ENCODE peak calls at places on chromosomes 7 and 10, in four cellular contexts. U, E, H and P are unnamed samples.

GRCh38 chr10:75437693-75438092 is 6.3 kb downstream of the LRMDA start:
- DNase-seq in E (no peak), H (no peak), U (no peak), P (no peak)

GRCh38 chr10:117170244-117170643 is 27.0 kb upstream of the KCNK18 start:
- DNase-seq in H (no peak), U (peak; percentile 36), E (no peak), P (no peak)

GRCh38 chr10:101453791-101454718 is 100.1 kb downstream of the BTRC start:
- DNase-seq in U (peak; percentile 14), H (no peak), E (no peak), P (no peak)

GRCh38 chr7:24949884-24950283 is 30.1 kb downstream of the OSBPL3 start:
- DNase-seq in U (no peak), E (no peak), H (no peak), P (no peak)

GRCh38 chr10:3510741-3511140 is 274.3 kb downstream of the KLF6 start:
- DNase-seq in U (no peak), H (no peak), E (no peak), P (no peak)

GRCh38 chr10:88039496-88040200 is 176.2 kb downstream of the PTEN start:
- DNase-seq in U (peak; percentile 54), E (no peak), H (no peak), P (peak; percentile 71)

GRCh38 chr10:103454026-103454425 is 1.9 kb upstream of the CALHM2 start:
- DNase-seq in H (no peak), E (no peak), U (no peak), P (no peak)

GRCh38 chr7:157926107-157926506 is 589.3 kb downstream of the DNAJB6 start:
- DNase-seq in U (no peak), H (no peak), E (no peak), P (no peak)

GRCh38 chr10:5628798-5629788 is 37.3 kb downstream of the ASB13 start:
- DNase-seq in E (no peak), U (peak; percentile 46), H (no peak), P (peak; percentile 39)

GRCh38 chr10:96257944-96258343 is 13.4 kb downstream of the BLNK start:
- DNase-seq in H (no peak), U (no peak), E (peak; percentile 67), P (no peak)

GRCh38 chr7:20316706-20317105 is 14.0 kb upstream of the ITGB8 start:
- DNase-seq in H (no peak), U (no peak), E (no peak), P (no peak)

GRCh38 chr10:27911645-27912044 is 87.2 kb downstream of the ODAD2 start:
- DNase-seq in H (no peak), U (no peak), E (no peak), P (no peak)

GRCh38 chr10:72310636-72311035 is 36.9 kb downstream of the DDIT4 start:
- DNase-seq in E (no peak), U (no peak), H (no peak), P (no peak)

GRCh38 chr7:40419832-40420231 is 285.0 kb downstream of the SUGCT start:
- DNase-seq in E (peak; percentile 55), U (no peak), H (no peak), P (peak; percentile 6)

GRCh38 chr7:143882020-143882610 is 19.9 kb downstream of the TCAF1 start:
- DNase-seq in H (peak; percentile 78), U (peak; percentile 64), E (no peak), P (peak; percentile 85)

GRCh38 chr7:44068054-44068453 is 2.7 kb upstream of the PGAM2 start:
- DNase-seq in H (no peak), U (no peak), E (no peak), P (no peak)

GRCh38 chr10:61888744-61889143 is 12.8 kb upstream of the ARID5B start:
- DNase-seq in E (no peak), U (peak; percentile 65), H (no peak), P (no peak)

GRCh38 chr10:43404675-43405221 is 4.2 kb downstream of the HNRNPF start:
- DNase-seq in U (no peak), H (no peak), E (peak; percentile 66), P (no peak)

GRCh38 chr7:4144801-4145470 is 537.2 kb upstream of the FOXK1 start:
- DNase-seq in H (no peak), E (no peak), U (peak; percentile 15), P (peak; percentile 8)

GRCh38 chr7:80722596-80723141 is 84.2 kb downstream of the CD36 start:
- DNase-seq in H (no peak), U (peak; percentile 100), E (no peak), P (peak; percentile 99)

DNA sequence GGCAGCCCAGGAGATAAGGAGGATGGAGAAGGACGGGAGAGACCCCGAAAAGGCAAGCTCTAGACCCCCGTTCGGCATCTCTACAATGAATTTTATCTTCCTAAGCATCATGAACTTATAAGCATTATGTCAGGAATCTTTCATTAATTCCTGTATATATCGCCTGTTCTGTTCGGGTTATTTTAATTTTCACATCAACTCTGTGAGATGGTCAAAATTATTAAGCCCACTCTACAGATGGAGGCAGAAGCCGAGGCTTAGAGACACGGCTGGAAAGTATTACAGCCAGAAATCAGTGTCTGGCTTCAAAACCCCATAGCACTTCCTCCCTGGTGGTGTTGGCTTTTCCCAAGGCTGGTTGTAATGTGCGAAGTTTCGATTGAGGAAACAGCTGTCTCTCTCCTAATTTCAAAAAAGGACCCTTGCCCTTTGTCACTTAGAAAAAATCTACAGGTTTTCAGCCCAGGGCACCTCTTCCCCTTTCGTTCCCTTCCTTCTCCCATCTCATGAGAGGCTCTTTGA is 1.5 kb upstream of the GRM8 start:
- DNase-seq in H (no peak), U (no peak), E (no peak), P (no peak)
- TF ChIP-seq CTCF in H (peak; percentile 20), U (no peak), E (no peak), P (no peak)

DNA sequence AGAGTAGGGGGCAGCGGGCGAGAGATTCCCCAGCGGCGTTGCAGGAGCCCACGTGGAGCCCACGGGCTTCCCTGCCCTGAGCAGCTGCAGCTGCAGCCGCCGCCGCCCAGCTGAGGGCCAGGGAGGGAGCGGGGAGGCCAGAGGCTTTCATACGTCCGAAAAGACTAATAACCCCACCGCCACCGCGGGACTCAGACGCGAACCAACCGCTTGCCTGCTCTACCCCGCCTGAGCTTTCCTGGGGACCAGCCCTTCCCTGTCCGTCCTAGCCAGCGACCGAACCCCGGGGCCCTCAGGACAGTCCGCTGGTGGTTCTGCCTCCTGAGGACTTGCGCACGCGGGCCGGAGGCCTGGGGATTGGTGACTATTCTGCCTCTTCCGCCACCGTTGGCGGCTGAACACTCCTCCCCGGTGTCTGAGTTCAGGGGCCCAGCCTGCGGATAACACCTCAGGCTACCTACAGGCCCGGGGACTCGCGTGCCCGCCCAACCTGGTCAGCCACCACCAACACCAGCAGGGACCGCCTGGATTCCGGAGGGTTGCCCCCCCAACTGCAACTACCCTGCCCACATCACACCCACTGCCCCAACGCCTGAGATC is 18.4 kb downstream of the IFT22 start:
- DNase-seq in U (no peak), E (no peak), H (no peak), P (no peak)
- H3K4me3 ChIP-seq in U (no peak overlapping the region), E (no peak overlapping the region), H (no peak overlapping the region), P (no peak overlapping the region)

GRCh38 chr7:112708236-112708635 is 82.0 kb downstream of the TMEM168 start:
- DNase-seq in E (no peak), H (no peak), U (no peak), P (no peak)
- TF ChIP-seq CTCF in E (no peak), H (no peak), U (no peak), P (no peak)

DNA sequence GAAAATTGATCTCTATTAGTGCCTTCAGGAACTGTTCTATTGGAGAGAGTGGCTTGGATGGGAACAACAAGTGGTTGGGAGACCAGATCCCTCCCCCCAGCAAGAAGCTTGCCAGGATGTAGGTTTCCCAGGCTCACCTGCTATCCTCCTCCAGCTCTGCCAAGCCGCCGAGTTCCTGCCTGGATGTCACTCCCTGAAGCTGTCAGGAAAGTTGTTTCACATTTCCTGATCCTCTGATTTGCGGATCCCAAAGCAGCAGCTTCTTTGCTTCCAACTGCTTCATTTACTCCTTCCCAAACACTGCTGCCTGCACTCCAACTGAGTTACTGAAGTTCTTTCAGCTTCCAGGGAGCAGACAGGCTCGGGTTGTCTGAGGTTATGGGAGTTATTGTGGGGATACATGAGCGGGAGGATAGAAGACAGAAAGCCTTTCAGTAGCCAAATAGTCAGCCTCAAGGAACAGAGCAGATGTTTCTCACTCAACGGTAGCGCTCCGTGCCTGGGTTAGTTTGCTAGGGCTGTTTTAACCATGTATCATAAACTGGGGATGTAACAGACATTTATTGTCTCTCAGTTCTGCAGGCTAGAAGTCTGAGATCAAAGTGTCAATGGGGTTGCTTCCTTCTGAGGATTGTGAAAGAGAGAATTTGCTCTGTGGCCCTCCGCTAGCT is 515.9 kb downstream of the REEP3 start:
- DNase-seq in H (no peak), E (no peak), U (no peak), P (no peak)
- H3K4me3 ChIP-seq in H (peak overlapping the region; percentile 22), E (no peak overlapping the region), U (no peak overlapping the region), P (no peak overlapping the region)

GRCh38 chr10:29127037-29127436 is 161.8 kb upstream of the LYZL1 start:
- DNase-seq in H (no peak), U (no peak), E (no peak), P (no peak)
- TF ChIP-seq CTCF in H (no peak), U (no peak), E (no peak), P (no peak)

DNA sequence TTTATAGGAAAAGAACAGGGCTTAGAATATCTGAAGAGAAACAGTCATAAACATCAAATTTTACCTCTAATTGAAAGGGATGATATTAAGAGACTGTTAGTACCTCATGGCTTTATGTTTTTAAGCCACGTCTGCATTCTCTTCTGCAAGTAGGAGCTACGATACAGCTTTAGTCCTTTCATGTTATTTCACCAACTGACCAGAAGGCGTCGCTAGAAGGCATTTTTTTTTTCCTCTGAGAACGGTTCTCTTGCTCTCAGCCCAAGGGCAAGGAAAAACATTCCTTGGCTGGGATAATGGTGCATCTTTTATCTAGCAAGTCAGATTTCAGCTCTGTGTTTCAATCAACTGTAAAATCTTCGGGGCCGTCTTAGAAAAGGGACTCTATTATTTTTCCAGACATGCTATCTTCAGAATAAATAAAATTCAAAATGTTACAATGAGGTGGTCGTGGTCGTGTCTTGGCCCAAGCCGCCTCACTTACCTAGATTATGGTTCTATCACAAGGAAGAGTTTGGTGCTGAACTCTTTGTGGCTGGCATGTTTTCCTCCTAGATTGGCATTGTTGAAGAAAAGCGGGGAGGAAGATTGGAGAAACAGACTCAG is 41.6 kb upstream of the LYZL2 start:
- DNase-seq in U (peak; percentile 88), H (no peak), E (peak; percentile 70), P (peak; percentile 88)
- H3K4me3 ChIP-seq in U (no peak overlapping the region), H (peak overlapping the region; percentile 43), E (peak overlapping the region; percentile 56), P (peak overlapping the region; percentile 33)

GRCh38 chr10:77726732-77727131 is 89.1 kb upstream of the KCNMA1 start:
- DNase-seq in E (no peak), H (no peak), U (no peak), P (no peak)
- TF ChIP-seq CTCF in E (no peak), H (no peak), U (no peak), P (no peak)

DNA sequence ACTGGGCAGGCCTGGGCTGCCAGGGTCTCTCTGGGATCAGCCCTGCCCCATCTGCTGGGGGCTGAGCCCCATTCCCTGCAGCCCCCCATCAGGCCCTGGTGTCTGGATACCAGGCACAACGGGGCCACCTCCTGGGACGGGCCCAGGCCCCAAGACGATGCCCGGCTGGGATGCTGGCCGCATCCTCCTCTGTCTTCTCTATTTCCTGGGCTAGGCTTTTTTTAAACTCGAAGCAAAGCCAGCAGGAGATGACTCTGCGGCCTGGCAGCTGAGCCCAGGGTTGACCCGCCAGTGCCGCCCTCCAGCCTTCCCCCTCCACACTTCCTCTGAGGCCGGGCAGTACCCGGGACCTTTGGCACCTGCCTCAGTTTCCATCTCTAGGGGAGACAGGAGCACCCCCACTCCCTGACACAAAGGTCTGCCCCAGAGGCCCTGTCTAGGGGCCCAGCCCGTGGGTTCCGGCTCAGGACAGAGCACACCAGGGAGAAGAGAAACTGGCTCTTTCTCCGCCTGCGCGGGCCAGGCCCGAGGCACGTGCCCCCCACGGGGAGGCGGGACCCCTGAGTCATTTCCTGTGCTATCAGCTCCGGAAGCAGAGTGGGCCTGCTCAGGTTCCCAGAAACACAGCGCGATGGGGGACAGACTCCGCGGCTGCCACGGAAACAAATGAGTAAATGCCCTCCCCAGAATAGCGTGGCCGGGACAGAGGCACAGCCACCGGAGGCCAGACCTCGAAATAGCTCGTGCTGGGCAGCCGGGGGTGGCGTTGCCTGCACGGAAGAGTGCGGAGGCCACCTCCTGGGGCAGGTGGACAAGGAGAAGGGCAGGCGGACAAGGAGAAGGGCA is 84.6 kb upstream of the PDGFA start:
- DNase-seq in U (peak; percentile 10), E (no peak), H (no peak), P (peak; percentile 95)
- H3K4me3 ChIP-seq in U (no peak overlapping the region), E (no peak overlapping the region), H (no peak overlapping the region), P (no peak overlapping the region)